ENCODE peak calls at places on chromosomes 7 and 10, in four cellular contexts. G is IMR-90, X is H1, B is H9. L is an unnamed sample.

GRCh38 chr7:92833024-92833765 is 3.2 kb downstream of the CDK6 start:
- DNase-seq in B (peak; percentile 89), G (peak; percentile 74), X (peak; percentile 95), L (peak; percentile 92)

GRCh38 chr7:134632052-134632451 is 14.6 kb upstream of the BPGM start:
- DNase-seq in X (no peak), B (no peak), G (no peak), L (no peak)

GRCh38 chr7:74349621-74350020 is 60.4 kb downstream of the CLIP2 start:
- DNase-seq in X (no peak), G (no peak), B (no peak), L (no peak)

GRCh38 chr7:36289833-36290661 is 99.6 kb upstream of the ANLN start:
- DNase-seq in X (no peak), G (no peak), B (no peak), L (no peak)

GRCh38 chr7:22799633-22800032 is 23.0 kb downstream of the TOMM7 start:
- DNase-seq in B (no peak), X (no peak), G (peak; percentile 30), L (no peak)

GRCh38 chr10:42961156-42961589 is 115.7 kb upstream of the RET start:
- DNase-seq in B (peak; percentile 25), X (no peak), G (no peak), L (no peak)

GRCh38 chr10:36455481-36456119 is 669.8 kb upstream of the ANKRD30A start:
- DNase-seq in X (no peak), G (peak; percentile 24), B (no peak), L (peak; percentile 29)

GRCh38 chr10:89413398-89413912 is 913 bp upstream of the IFIT5 start:
- DNase-seq in G (no peak), B (no peak), X (no peak), L (no peak)

GRCh38 chr10:120600871-120601644 is 144.0 kb downstream of the PLPP4 start:
- DNase-seq in X (peak; percentile 63), G (no peak), B (peak; percentile 68), L (peak; percentile 77)

GRCh38 chr7:50342616-50343114 is 38.1 kb downstream of the IKZF1 start:
- DNase-seq in B (no peak), G (no peak), X (no peak), L (peak; percentile 71)

GRCh38 chr10:25896421-25896820 is 37.6 kb upstream of the MYO3A start:
- DNase-seq in B (no peak), X (no peak), G (no peak), L (peak; percentile 84)

GRCh38 chr7:100175296-100175935 is 1.8 kb downstream of the GPC2 start:
- DNase-seq in X (no peak), G (no peak), B (no peak), L (no peak)

GRCh38 chr10:53601260-53601875 is 828.8 kb upstream of the MBL2 start:
- DNase-seq in B (no peak), X (no peak), G (peak; percentile 28), L (peak; percentile 60)

GRCh38 chr7:65230231-65230630 is 143.4 kb upstream of the ZNF92 start:
- DNase-seq in G (no peak), B (no peak), X (no peak), L (no peak)

GRCh38 chr10:131590567-131590966 is 279.0 kb upstream of the TCERG1L start:
- DNase-seq in X (no peak), B (no peak), G (no peak), L (no peak)

GRCh38 chr10:132208489-132209050 is 21.8 kb downstream of the DPYSL4 start:
- DNase-seq in X (no peak), G (no peak), B (no peak), L (no peak)

DNA sequence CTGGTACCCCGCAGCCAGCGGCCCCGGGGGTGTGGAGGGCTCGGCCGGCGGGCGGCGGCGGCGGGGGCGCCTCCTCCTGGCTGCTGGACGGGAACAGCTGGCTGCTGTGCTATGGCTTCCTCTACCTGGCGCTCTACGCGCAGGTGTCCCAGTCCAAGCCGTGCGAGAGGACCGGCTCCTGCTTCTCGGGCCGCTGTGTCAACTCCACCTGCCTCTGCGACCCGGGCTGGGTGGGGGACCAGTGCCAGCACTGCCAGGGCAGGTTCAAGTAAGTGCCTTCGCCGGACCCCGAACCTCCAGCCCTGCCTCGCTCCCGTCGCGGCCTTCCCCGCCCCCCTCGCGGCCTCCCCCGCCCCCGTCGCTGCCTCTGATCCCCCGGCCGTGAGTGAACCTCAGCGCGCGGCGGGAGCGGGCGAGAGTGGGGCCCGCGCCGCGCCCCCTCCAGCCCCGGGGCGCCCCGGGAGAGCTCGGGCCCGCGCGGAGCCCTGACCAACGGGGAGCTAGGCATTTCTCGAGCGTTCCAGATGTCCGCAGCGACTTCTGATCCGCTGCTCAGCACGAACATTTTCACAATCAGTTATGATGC is 704 bp downstream of the ATRNL1 start:
- DNase-seq in B (peak; percentile 70), X (peak; percentile 82), G (no peak), L (peak; percentile 71)
- H3K4me2 ChIP-seq in B (peak overlapping the region; percentile 60), X (peak overlapping the region; percentile 89), G (peak overlapping the region; percentile 79), L (peak overlapping the region; percentile 73)

DNA sequence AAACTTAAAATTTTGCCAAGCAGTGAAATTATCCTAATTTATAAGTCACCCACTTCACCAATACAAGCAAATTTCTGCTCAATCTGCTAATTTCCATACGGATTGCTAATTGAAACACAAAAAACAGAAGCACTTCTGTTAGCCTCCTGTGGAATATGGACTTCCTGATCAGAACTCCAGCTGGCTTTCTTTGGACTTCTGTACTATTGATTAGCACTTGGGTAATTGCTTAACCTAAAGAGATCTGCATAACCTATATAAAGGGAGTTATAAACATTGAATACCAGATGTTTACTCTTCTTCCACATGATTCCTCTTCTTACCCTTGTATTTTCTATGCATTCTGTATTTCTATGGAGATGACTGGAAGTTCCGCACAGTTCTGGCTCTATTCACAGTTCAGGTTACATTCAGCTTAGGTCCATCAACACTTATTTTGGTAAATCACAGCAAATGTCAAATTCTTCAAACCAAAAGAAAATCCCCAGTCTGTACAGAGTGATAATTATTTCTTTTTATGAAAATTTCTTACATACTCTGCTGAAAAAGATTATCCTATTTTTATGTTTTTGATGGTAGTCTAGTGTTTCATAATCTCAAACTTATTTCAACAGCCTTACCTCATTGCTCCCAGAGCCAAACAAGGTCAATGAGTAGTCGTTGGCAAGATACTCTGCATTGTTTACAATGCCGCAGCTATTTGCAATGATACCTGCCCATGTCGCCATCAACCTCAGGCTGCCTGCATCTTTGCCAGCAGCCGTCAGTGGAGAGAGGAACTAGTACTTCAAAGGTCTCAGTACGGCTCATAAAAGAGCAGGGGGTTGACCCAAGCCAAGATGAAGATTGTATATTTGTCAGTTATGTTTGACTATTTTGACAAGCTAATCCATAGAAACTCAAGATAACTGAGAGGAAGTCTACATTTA is 225.6 kb downstream of the AHR start:
- DNase-seq in B (no peak), G (peak; percentile 63), X (no peak), L (no peak)
- H3K56ac ChIP-seq in B (no peak overlapping the region), G (no peak overlapping the region), X (no peak overlapping the region), L (no peak overlapping the region)

GRCh38 chr10:71265618-71266146 is 53.3 kb downstream of the UNC5B start:
- DNase-seq in G (no peak), X (no peak), B (no peak), L (no peak)

GRCh38 chr10:71266147-71266917 is 52.7 kb upstream of the SLC29A3 start:
- DNase-seq in B (no peak), X (no peak), G (peak; percentile 90), L (peak; percentile 92)

GRCh38 chr10:71266918-71267442 is 52.1 kb upstream of the SLC29A3 start:
- DNase-seq in X (no peak), B (no peak), G (peak; percentile 41), L (no peak)

GRCh38 chr10:71264345-71265200 is 52.2 kb downstream of the UNC5B start:
- DNase-seq in X (no peak), G (peak; percentile 19), B (no peak), L (no peak)

GRCh38 chr10:71265201-71265575 is 52.8 kb downstream of the UNC5B start:
- DNase-seq in X (no peak), B (no peak), G (no peak), L (no peak)
- H3K4me1 ChIP-seq in X (peaks cover 28% of the 10 kb centered on the region), B (peaks cover 2% of the 10 kb centered on the region), G (peaks cover 31% of the 10 kb centered on the region), L (peaks cover 24% of the 10 kb centered on the region)

DNA sequence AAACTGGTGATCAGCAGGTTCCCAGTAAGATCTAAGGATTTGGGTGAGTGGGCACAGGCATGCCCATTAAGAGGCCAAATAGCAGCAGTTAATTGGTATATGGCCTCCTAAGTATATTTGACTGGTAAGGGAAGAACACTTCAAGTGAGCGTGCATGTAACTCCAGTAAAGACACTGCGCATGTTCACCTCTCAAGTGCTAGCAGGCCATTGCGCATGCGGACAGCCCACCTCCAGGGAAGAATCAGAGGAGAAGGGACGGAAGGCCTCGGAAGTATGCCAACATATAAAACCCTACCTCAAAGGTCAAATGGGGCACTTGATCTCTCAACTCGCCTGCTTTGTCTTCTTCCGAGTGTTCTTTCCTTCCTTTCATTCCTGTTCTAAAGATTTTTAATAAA is 118.0 kb downstream of the ARL5B start:
- DNase-seq in B (no peak), X (no peak), G (no peak), L (no peak)
- H3K4me2 ChIP-seq in B (no peak overlapping the region), X (no peak overlapping the region), G (no peak overlapping the region), L (no peak overlapping the region)

GRCh38 chr10:127122831-127123230 is 73.6 kb downstream of the INSYN2A start:
- DNase-seq in G (no peak), X (no peak), B (no peak), L (no peak)

GRCh38 chr10:127117125-127117524 is 79.3 kb downstream of the INSYN2A start:
- DNase-seq in X (peak; percentile 86), B (peak; percentile 60), G (peak; percentile 64), L (peak; percentile 68)

GRCh38 chr10:127119901-127120300 is 76.5 kb downstream of the INSYN2A start:
- DNase-seq in X (no peak), G (no peak), B (no peak), L (no peak)

GRCh38 chr10:127115086-127115485 is 81.3 kb downstream of the INSYN2A start:
- DNase-seq in G (no peak), B (no peak), X (no peak), L (peak; percentile 23)

DNA sequence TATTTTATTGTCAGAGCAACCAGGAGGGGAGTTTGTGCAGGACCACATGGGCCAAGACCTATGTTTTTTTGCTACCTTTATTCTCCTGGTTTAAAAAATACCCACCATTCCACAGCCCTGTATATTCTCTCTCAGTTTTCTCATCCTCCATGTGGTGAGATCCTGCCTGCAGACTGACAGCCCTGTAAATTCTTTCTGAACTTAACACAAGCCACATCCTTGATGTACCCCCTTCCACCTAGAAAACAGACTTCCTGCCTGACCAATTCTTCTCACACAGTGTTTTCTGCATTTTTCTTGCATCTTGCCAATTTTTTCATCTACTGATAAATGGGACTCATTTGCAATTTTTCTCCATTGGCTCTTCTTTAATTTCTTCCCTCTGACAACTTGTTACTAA is 78.4 kb downstream of the INSYN2A start:
- DNase-seq in X (no peak), B (no peak), G (no peak), L (no peak)
- H3K56ac ChIP-seq in X (no peak overlapping the region), B (no peak overlapping the region), G (no peak overlapping the region), L (no peak overlapping the region)